ENCODE peak calls at places on chromosomes 4 and X, in seven cellular contexts. One of them, this sample, is unnamed.

GRCh38 chr4:176090115-176090514 is 24.5 kb downstream of the WDR17 start:
- DNase-seq in CD8-positive, alpha-beta T cell: no peak
- DNase-seq in AG10803: no peak
- DNase-seq in PC-3: no peak
- DNase-seq in IMR-90: no peak
- DNase-seq in uterus: no peak
- DNase-seq in WERI-Rb-1: no peak
- DNase-seq in this sample: no peak

GRCh38 chr4:152090543-152090942 is 329.7 kb upstream of the GATB start:
- DNase-seq in CD8-positive, alpha-beta T cell: no peak
- DNase-seq in AG10803: peak; percentile 46
- DNase-seq in PC-3: no peak
- DNase-seq in IMR-90: peak; percentile 65
- DNase-seq in uterus: no peak
- DNase-seq in WERI-Rb-1: no peak
- DNase-seq in this sample: no peak

GRCh38 chr4:7652006-7652405 is 217.3 kb upstream of the PSAPL1 start:
- DNase-seq in CD8-positive, alpha-beta T cell: no peak
- DNase-seq in AG10803: no peak
- DNase-seq in PC-3: no peak
- DNase-seq in IMR-90: no peak
- DNase-seq in uterus: no peak
- DNase-seq in WERI-Rb-1: no peak
- DNase-seq in this sample: no peak

GRCh38 chrX:8748855-8749254 is 16.9 kb upstream of the ANOS1 start:
- DNase-seq in CD8-positive, alpha-beta T cell: no peak
- DNase-seq in AG10803: peak; percentile 22
- DNase-seq in PC-3: peak; percentile 65
- DNase-seq in IMR-90: peak; percentile 43
- DNase-seq in uterus: no peak
- DNase-seq in WERI-Rb-1: no peak
- DNase-seq in this sample: peak; percentile 10

GRCh38 chr4:120156115-120156718 is 89.6 kb upstream of the MAD2L1 start:
- DNase-seq in CD8-positive, alpha-beta T cell: no peak
- DNase-seq in AG10803: peak; percentile 78
- DNase-seq in PC-3: peak; percentile 75
- DNase-seq in IMR-90: peak; percentile 80
- DNase-seq in uterus: no peak
- DNase-seq in WERI-Rb-1: peak; percentile 42
- DNase-seq in this sample: peak; percentile 91

GRCh38 chrX:136816970-136817369 is 36.2 kb upstream of the ARHGEF6 start:
- DNase-seq in CD8-positive, alpha-beta T cell: no peak
- DNase-seq in AG10803: peak; percentile 52
- DNase-seq in PC-3: peak; percentile 56
- DNase-seq in IMR-90: peak; percentile 47
- DNase-seq in uterus: no peak
- DNase-seq in WERI-Rb-1: no peak
- DNase-seq in this sample: peak; percentile 26

GRCh38 chr4:9898596-9899345 is 117.3 kb downstream of the DRD5 start:
- DNase-seq in CD8-positive, alpha-beta T cell: no peak
- DNase-seq in AG10803: peak; percentile 21
- DNase-seq in PC-3: peak; percentile 35
- DNase-seq in IMR-90: peak; percentile 16
- DNase-seq in uterus: no peak
- DNase-seq in WERI-Rb-1: peak; percentile 78
- DNase-seq in this sample: peak; percentile 2

GRCh38 chr4:11669156-11669555 is 240.5 kb upstream of the HS3ST1 start:
- DNase-seq in CD8-positive, alpha-beta T cell: no peak
- DNase-seq in AG10803: no peak
- DNase-seq in PC-3: peak; percentile 21
- DNase-seq in IMR-90: peak; percentile 39
- DNase-seq in uterus: no peak
- DNase-seq in WERI-Rb-1: no peak
- DNase-seq in this sample: peak; percentile 5

GRCh38 chr4:142563682-142564291 is 282.3 kb downstream of the INPP4B start:
- DNase-seq in CD8-positive, alpha-beta T cell: no peak
- DNase-seq in AG10803: no peak
- DNase-seq in PC-3: no peak
- DNase-seq in IMR-90: peak; percentile 36
- DNase-seq in uterus: no peak
- DNase-seq in WERI-Rb-1: no peak
- DNase-seq in this sample: no peak

GRCh38 chr4:3253808-3254207 is 4.8 kb downstream of the MSANTD1 start:
- DNase-seq in CD8-positive, alpha-beta T cell: no peak
- DNase-seq in AG10803: no peak
- DNase-seq in PC-3: no peak
- DNase-seq in IMR-90: no peak
- DNase-seq in uterus: no peak
- DNase-seq in WERI-Rb-1: no peak
- DNase-seq in this sample: no peak

GRCh38 chr4:34046580-34046979 is 2197.7 kb downstream of the ARAP2 start:
- DNase-seq in CD8-positive, alpha-beta T cell: no peak
- DNase-seq in AG10803: peak; percentile 47
- DNase-seq in PC-3: peak; percentile 62
- DNase-seq in IMR-90: peak; percentile 34
- DNase-seq in uterus: no peak
- DNase-seq in WERI-Rb-1: no peak
- DNase-seq in this sample: peak; percentile 61

GRCh38 chr4:171308661-171309060 is 504.5 kb upstream of the GALNTL6 start:
- DNase-seq in CD8-positive, alpha-beta T cell: no peak
- DNase-seq in AG10803: no peak
- DNase-seq in PC-3: no peak
- DNase-seq in IMR-90: no peak
- DNase-seq in uterus: no peak
- DNase-seq in WERI-Rb-1: no peak
- DNase-seq in this sample: no peak

GRCh38 chrX:100356497-100356896 is 53.6 kb downstream of the PCDH19 start:
- DNase-seq in CD8-positive, alpha-beta T cell: no peak
- DNase-seq in AG10803: no peak
- DNase-seq in PC-3: no peak
- DNase-seq in IMR-90: no peak
- DNase-seq in uterus: no peak
- DNase-seq in WERI-Rb-1: no peak
- DNase-seq in this sample: no peak

GRCh38 chr4:138310991-138311390 is 68.8 kb upstream of the SLC7A11 start:
- DNase-seq in CD8-positive, alpha-beta T cell: no peak
- DNase-seq in AG10803: peak; percentile 91
- DNase-seq in PC-3: no peak
- DNase-seq in IMR-90: peak; percentile 62
- DNase-seq in uterus: no peak
- DNase-seq in WERI-Rb-1: no peak
- DNase-seq in this sample: peak; percentile 75

GRCh38 chr4:142497606-142498005 is 348.5 kb downstream of the INPP4B start:
- DNase-seq in CD8-positive, alpha-beta T cell: no peak
- DNase-seq in AG10803: no peak
- DNase-seq in PC-3: no peak
- DNase-seq in IMR-90: no peak
- DNase-seq in uterus: no peak
- DNase-seq in WERI-Rb-1: no peak
- DNase-seq in this sample: no peak

GRCh38 chr4:154222875-154223274 is 268.7 kb downstream of the DCHS2 start:
- DNase-seq in CD8-positive, alpha-beta T cell: no peak
- DNase-seq in AG10803: no peak
- DNase-seq in PC-3: no peak
- DNase-seq in IMR-90: no peak
- DNase-seq in uterus: no peak
- DNase-seq in WERI-Rb-1: no peak
- DNase-seq in this sample: no peak

GRCh38 chr4:160450861-160451260 is 1348.0 kb downstream of the RAPGEF2 start:
- DNase-seq in CD8-positive, alpha-beta T cell: no peak
- DNase-seq in AG10803: no peak
- DNase-seq in PC-3: no peak
- DNase-seq in IMR-90: no peak
- DNase-seq in uterus: no peak
- DNase-seq in WERI-Rb-1: no peak
- DNase-seq in this sample: no peak

GRCh38 chrX:124208675-124209074 is 123.8 kb upstream of the TEX13D start:
- DNase-seq in CD8-positive, alpha-beta T cell: no peak
- DNase-seq in AG10803: no peak
- DNase-seq in PC-3: no peak
- DNase-seq in IMR-90: no peak
- DNase-seq in uterus: no peak
- DNase-seq in WERI-Rb-1: no peak
- DNase-seq in this sample: no peak

GRCh38 chrX:110167952-110168451 is 149.9 kb downstream of the AMMECR1 start:
- DNase-seq in CD8-positive, alpha-beta T cell: peak; percentile 5
- DNase-seq in AG10803: peak; percentile 18
- DNase-seq in PC-3: peak; percentile 30
- DNase-seq in IMR-90: no peak
- DNase-seq in uterus: no peak
- DNase-seq in WERI-Rb-1: peak; percentile 61
- DNase-seq in this sample: no peak

GRCh38 chr4:168509786-168510185 is 12.9 kb downstream of the PALLD start:
- DNase-seq in CD8-positive, alpha-beta T cell: no peak
- DNase-seq in AG10803: peak; percentile 64
- DNase-seq in PC-3: no peak
- DNase-seq in IMR-90: peak; percentile 92
- DNase-seq in uterus: no peak
- DNase-seq in WERI-Rb-1: no peak
- DNase-seq in this sample: peak; percentile 60

GRCh38 chrX:17361620-17362019 is 13.4 kb upstream of the NHS start:
- DNase-seq in CD8-positive, alpha-beta T cell: no peak
- DNase-seq in AG10803: no peak
- DNase-seq in PC-3: peak; percentile 41
- DNase-seq in IMR-90: no peak
- DNase-seq in uterus: no peak
- DNase-seq in WERI-Rb-1: peak; percentile 49
- DNase-seq in this sample: no peak

GRCh38 chr4:182447938-182448280 is 204.7 kb downstream of the TENM3 start:
- DNase-seq in CD8-positive, alpha-beta T cell: no peak
- DNase-seq in AG10803: no peak
- DNase-seq in PC-3: no peak
- DNase-seq in IMR-90: no peak
- DNase-seq in uterus: no peak
- DNase-seq in WERI-Rb-1: peak; percentile 18
- DNase-seq in this sample: peak; percentile 5

GRCh38 chrX:13646154-13646549 is 6.8 kb upstream of the TCEANC start:
- DNase-seq in CD8-positive, alpha-beta T cell: no peak
- DNase-seq in AG10803: peak; percentile 66
- DNase-seq in PC-3: peak; percentile 66
- DNase-seq in IMR-90: peak; percentile 65
- DNase-seq in uterus: peak; percentile 55
- DNase-seq in WERI-Rb-1: peak; percentile 73
- DNase-seq in this sample: peak; percentile 81

GRCh38 chr4:131644619-131645018 is 1504.5 kb upstream of the PCDH10 start:
- DNase-seq in CD8-positive, alpha-beta T cell: no peak
- DNase-seq in AG10803: no peak
- DNase-seq in PC-3: peak; percentile 38
- DNase-seq in IMR-90: peak; percentile 2
- DNase-seq in uterus: no peak
- DNase-seq in WERI-Rb-1: peak; percentile 68
- DNase-seq in this sample: peak; percentile 32

GRCh38 chr4:176065365-176066249 is at the start of gene WDR17:
- DNase-seq in CD8-positive, alpha-beta T cell: peak; percentile 25
- DNase-seq in AG10803: peak; percentile 58
- DNase-seq in PC-3: peak; percentile 75
- DNase-seq in IMR-90: peak; percentile 48
- DNase-seq in uterus: peak; percentile 85
- DNase-seq in WERI-Rb-1: peak; percentile 99
- DNase-seq in this sample: peak; percentile 62

GRCh38 chrX:139776614-139777013 is 68.6 kb upstream of the MCF2 start:
- DNase-seq in CD8-positive, alpha-beta T cell: no peak
- DNase-seq in AG10803: no peak
- DNase-seq in PC-3: no peak
- DNase-seq in IMR-90: no peak
- DNase-seq in uterus: no peak
- DNase-seq in WERI-Rb-1: no peak
- DNase-seq in this sample: no peak

GRCh38 chr4:177546745-177547144 is 104.5 kb upstream of the AGA start:
- DNase-seq in CD8-positive, alpha-beta T cell: no peak
- DNase-seq in AG10803: no peak
- DNase-seq in PC-3: peak; percentile 21
- DNase-seq in IMR-90: peak; percentile 26
- DNase-seq in uterus: no peak
- DNase-seq in WERI-Rb-1: no peak
- DNase-seq in this sample: no peak
- TF ChIP-seq CTCF in CD8-positive, alpha-beta T cell: no peak
- TF ChIP-seq CTCF in AG10803: peak; percentile 15
- TF ChIP-seq CTCF in PC-3: peak; percentile 38
- TF ChIP-seq CTCF in IMR-90: peak; percentile 32
- TF ChIP-seq CTCF in uterus: no peak
- TF ChIP-seq CTCF in WERI-Rb-1: no peak
- TF ChIP-seq CTCF in this sample: no peak

GRCh38 chrX:128460835-128461234 is 408.6 kb upstream of the ACTRT1 start:
- DNase-seq in CD8-positive, alpha-beta T cell: no peak
- DNase-seq in AG10803: no peak
- DNase-seq in PC-3: peak; percentile 40
- DNase-seq in IMR-90: no peak
- DNase-seq in uterus: no peak
- DNase-seq in WERI-Rb-1: no peak
- DNase-seq in this sample: no peak
- TF ChIP-seq CTCF in CD8-positive, alpha-beta T cell: no peak
- TF ChIP-seq CTCF in AG10803: no peak
- TF ChIP-seq CTCF in PC-3: peak; percentile 45
- TF ChIP-seq CTCF in IMR-90: no peak
- TF ChIP-seq CTCF in uterus: no peak
- TF ChIP-seq CTCF in WERI-Rb-1: peak; percentile 41
- TF ChIP-seq CTCF in this sample: no peak

GRCh38 chrX:134603806-134604700 is 54.2 kb downstream of the PLAC1 start:
- DNase-seq in CD8-positive, alpha-beta T cell: no peak
- DNase-seq in AG10803: peak; percentile 96
- DNase-seq in PC-3: peak; percentile 85
- DNase-seq in IMR-90: peak; percentile 90
- DNase-seq in uterus: peak; percentile 31
- DNase-seq in WERI-Rb-1: no peak
- DNase-seq in this sample: peak; percentile 95
- TF ChIP-seq CTCF in CD8-positive, alpha-beta T cell: no peak
- TF ChIP-seq CTCF in AG10803: peak; percentile 49
- TF ChIP-seq CTCF in PC-3: peak; percentile 32
- TF ChIP-seq CTCF in IMR-90: peak; percentile 24
- TF ChIP-seq CTCF in uterus: no peak
- TF ChIP-seq CTCF in WERI-Rb-1: no peak
- TF ChIP-seq CTCF in this sample: peak; percentile 57

GRCh38 chr4:75658881-75659280 is 14.3 kb downstream of the G3BP2 start:
- DNase-seq in CD8-positive, alpha-beta T cell: no peak
- DNase-seq in AG10803: peak; percentile 33
- DNase-seq in PC-3: peak; percentile 30
- DNase-seq in IMR-90: peak; percentile 66
- DNase-seq in uterus: no peak
- DNase-seq in WERI-Rb-1: no peak
- DNase-seq in this sample: peak; percentile 34

GRCh38 chr4:75654905-75655304 is 18.3 kb downstream of the G3BP2 start:
- DNase-seq in CD8-positive, alpha-beta T cell: no peak
- DNase-seq in AG10803: no peak
- DNase-seq in PC-3: no peak
- DNase-seq in IMR-90: no peak
- DNase-seq in uterus: no peak
- DNase-seq in WERI-Rb-1: no peak
- DNase-seq in this sample: no peak

GRCh38 chr4:75655562-75655961 is 17.6 kb downstream of the G3BP2 start:
- DNase-seq in CD8-positive, alpha-beta T cell: no peak
- DNase-seq in AG10803: no peak
- DNase-seq in PC-3: no peak
- DNase-seq in IMR-90: no peak
- DNase-seq in uterus: no peak
- DNase-seq in WERI-Rb-1: no peak
- DNase-seq in this sample: no peak

GRCh38 chr4:75659512-75660031 is 13.6 kb downstream of the G3BP2 start:
- DNase-seq in CD8-positive, alpha-beta T cell: no peak
- DNase-seq in AG10803: no peak
- DNase-seq in PC-3: no peak
- DNase-seq in IMR-90: no peak
- DNase-seq in uterus: no peak
- DNase-seq in WERI-Rb-1: no peak
- DNase-seq in this sample: no peak

GRCh38 chr4:75653845-75654503 is 19.2 kb downstream of the G3BP2 start:
- DNase-seq in CD8-positive, alpha-beta T cell: no peak
- DNase-seq in AG10803: peak; percentile 53
- DNase-seq in PC-3: peak; percentile 30
- DNase-seq in IMR-90: peak; percentile 55
- DNase-seq in uterus: no peak
- DNase-seq in WERI-Rb-1: no peak
- DNase-seq in this sample: peak; percentile 50
- TF ChIP-seq CTCF in CD8-positive, alpha-beta T cell: no peak
- TF ChIP-seq CTCF in AG10803: peak; percentile 71
- TF ChIP-seq CTCF in PC-3: peak; percentile 55
- TF ChIP-seq CTCF in IMR-90: peak; percentile 51
- TF ChIP-seq CTCF in uterus: no peak
- TF ChIP-seq CTCF in WERI-Rb-1: peak; percentile 57
- TF ChIP-seq CTCF in this sample: peak; percentile 60

This sample was measured in fibroblast of the aortic adventitia.